ENCODE peak calls at places on chromosomes 16 and 17, in ten cellular contexts. Z, W, F, R, C, N, O, L, P and D are unnamed samples.

GRCh38 chr17:43905985-43906852 is 1.1 kb downstream of the MPP2 start:
- DNase-seq in Z (no peak), W (peak), F (peak), R (peak), C (peak), N (no peak), O (no peak), L (peak), P (peak), D (no peak)

GRCh38 chr17:59284317-59284716 is 47.1 kb upstream of the YPEL2 start:
- DNase-seq in Z (no peak), W (no peak), F (no peak), R (no peak), C (no peak), N (no peak), O (no peak), L (no peak), P (no peak), D (no peak)

GRCh38 chr16:4082474-4083044 is 33.7 kb downstream of the ADCY9 start:
- DNase-seq in Z (no peak), W (no peak), F (no peak), R (no peak), C (peak), N (no peak), O (no peak), L (no peak), P (no peak), D (no peak)

GRCh38 chr16:3980311-3981111 is 100.0 kb upstream of the CREBBP start:
- DNase-seq in Z (peak), W (no peak), F (no peak), R (peak), C (no peak), N (peak), O (no peak), L (no peak), P (no peak), D (no peak)

GRCh38 chr17:48427598-48427997 is 2.4 kb downstream of the SKAP1 start:
- DNase-seq in Z (peak), W (no peak), F (no peak), R (no peak), C (peak), N (no peak), O (no peak), L (no peak), P (no peak), D (peak)

GRCh38 chr17:2837147-2837561 is 40.9 kb downstream of the RAP1GAP2 start:
- DNase-seq in Z (no peak), W (no peak), F (peak), R (no peak), C (peak), N (no peak), O (no peak), L (no peak), P (no peak), D (peak)

GRCh38 chr17:48023408-48024148 is 14.0 kb downstream of the COPZ2 start:
- DNase-seq in Z (peak), W (peak), F (peak), R (peak), C (peak), N (peak), O (no peak), L (peak), P (peak), D (peak)

GRCh38 chr17:34252138-34252889 is 2.8 kb upstream of the CCL2 start:
- DNase-seq in Z (peak), W (peak), F (peak), R (peak), C (no peak), N (peak), O (no peak), L (peak), P (peak), D (no peak)

GRCh38 chr17:30271102-30271501 is 20.6 kb downstream of the BLMH start:
- DNase-seq in Z (peak), W (no peak), F (no peak), R (no peak), C (no peak), N (no peak), O (no peak), L (no peak), P (no peak), D (no peak)

GRCh38 chr17:74888440-74888839 is 5.0 kb downstream of the FADS6 start:
- DNase-seq in Z (no peak), W (no peak), F (no peak), R (no peak), C (no peak), N (no peak), O (no peak), L (no peak), P (no peak), D (no peak)

GRCh38 chr16:55732496-55732895 is 76.7 kb downstream of the SLC6A2 start:
- DNase-seq in Z (no peak), W (no peak), F (no peak), R (no peak), C (no peak), N (no peak), O (no peak), L (no peak), P (no peak), D (no peak)

GRCh38 chr16:69204106-69204655 is 17.2 kb downstream of the SNTB2 start:
- DNase-seq in Z (no peak), W (no peak), F (no peak), R (no peak), C (no peak), N (no peak), O (no peak), L (no peak), P (no peak), D (no peak)

GRCh38 chr16:4412854-4413253 is 3.5 kb downstream of the CORO7 start:
- DNase-seq in Z (no peak), W (no peak), F (no peak), R (no peak), C (no peak), N (no peak), O (no peak), L (no peak), P (no peak), D (no peak)

GRCh38 chr17:7356072-7356549 is 1.2 kb downstream of the TMEM95 start:
- DNase-seq in Z (peak), W (peak), F (peak), R (no peak), C (peak), N (peak), O (peak), L (peak), P (peak), D (peak)

GRCh38 chr16:3503513-3503912 is 2.7 kb downstream of the CLUAP1 start:
- DNase-seq in Z (no peak), W (no peak), F (no peak), R (no peak), C (peak), N (no peak), O (no peak), L (no peak), P (no peak), D (peak)

GRCh38 chr17:82358467-82359350 is at the start of gene TEX19:
- DNase-seq in Z (peak), W (no peak), F (peak), R (no peak), C (peak), N (no peak), O (no peak), L (no peak), P (peak), D (no peak)

GRCh38 chr16:11104168-11105037 is 151.6 kb downstream of the SOCS1 start:
- DNase-seq in Z (no peak), W (peak), F (no peak), R (no peak), C (no peak), N (no peak), O (no peak), L (no peak), P (no peak), D (no peak)

GRCh38 chr17:57988301-57989010 is 402 bp upstream of the VEZF1 start:
- DNase-seq in Z (peak), W (peak), F (peak), R (no peak), C (peak), N (peak), O (no peak), L (peak), P (peak), D (peak)

GRCh38 chr17:45248132-45248936 is 13.6 kb downstream of the SPATA32 start:
- DNase-seq in Z (no peak), W (no peak), F (peak), R (no peak), C (peak), N (no peak), O (no peak), L (no peak), P (peak), D (peak)

GRCh38 chr16:52383640-52384292 is 163.2 kb downstream of the TOX3 start:
- DNase-seq in Z (no peak), W (no peak), F (no peak), R (no peak), C (no peak), N (peak), O (no peak), L (no peak), P (no peak), D (no peak)

GRCh38 chr17:73586921-73587680 is 57.1 kb downstream of the SDK2 start:
- DNase-seq in Z (peak), W (no peak), F (peak), R (no peak), C (no peak), N (peak), O (no peak), L (peak), P (peak), D (no peak)

GRCh38 chr17:40503154-40503553 is 1.7 kb upstream of the TNS4 start:
- DNase-seq in Z (no peak), W (no peak), F (no peak), R (no peak), C (no peak), N (no peak), O (no peak), L (no peak), P (no peak), D (no peak)

GRCh38 chr17:1047177-1047885 is 50.4 kb downstream of the TIMM22 start:
- DNase-seq in Z (no peak), W (peak), F (peak), R (no peak), C (no peak), N (no peak), O (no peak), L (peak), P (no peak), D (no peak)

GRCh38 chr17:46733837-46734516 is 84.5 kb downstream of the WNT3 start:
- DNase-seq in Z (peak), W (no peak), F (no peak), R (no peak), C (no peak), N (peak), O (no peak), L (no peak), P (no peak), D (no peak)

GRCh38 chr17:39769974-39770587 is 32.3 kb downstream of the GRB7 start:
- DNase-seq in Z (peak), W (no peak), F (peak), R (no peak), C (peak), N (peak), O (peak), L (no peak), P (no peak), D (peak)

GRCh38 chr16:30094541-30095165 is 1.4 kb downstream of the YPEL3 start:
- DNase-seq in Z (no peak), W (no peak), F (no peak), R (no peak), C (no peak), N (no peak), O (no peak), L (no peak), P (no peak), D (no peak)

GRCh38 chr16:17474572-17474971 is 3.8 kb upstream of the XYLT1 start:
- DNase-seq in Z (no peak), W (no peak), F (no peak), R (no peak), C (peak), N (no peak), O (no peak), L (no peak), P (no peak), D (peak)

GRCh38 chr16:89697616-89698331 is 3.7 kb downstream of the SPATA2L start:
- DNase-seq in Z (no peak), W (no peak), F (peak), R (no peak), C (no peak), N (no peak), O (no peak), L (no peak), P (no peak), D (no peak)

GRCh38 chr17:78151514-78152008 is 5.4 kb downstream of the C17orf99 start:
- DNase-seq in Z (no peak), W (no peak), F (peak), R (no peak), C (no peak), N (peak), O (no peak), L (no peak), P (peak), D (no peak)

GRCh38 chr17:8503807-8504206 is 68.1 kb downstream of the NDEL1 start:
- DNase-seq in Z (no peak), W (no peak), F (no peak), R (no peak), C (no peak), N (no peak), O (no peak), L (no peak), P (no peak), D (no peak)

GRCh38 chr17:72516772-72517399 is 396.1 kb downstream of the SOX9 start:
- DNase-seq in Z (no peak), W (no peak), F (no peak), R (no peak), C (no peak), N (peak), O (no peak), L (no peak), P (peak), D (no peak)

GRCh38 chr17:4189280-4189679 is 46.3 kb downstream of the CYB5D2 start:
- DNase-seq in Z (no peak), W (no peak), F (no peak), R (no peak), C (no peak), N (no peak), O (no peak), L (no peak), P (no peak), D (no peak)

GRCh38 chr17:61393904-61394629 is 5.6 kb upstream of the TBX2 start:
- DNase-seq in Z (no peak), W (peak), F (peak), R (no peak), C (no peak), N (no peak), O (no peak), L (no peak), P (no peak), D (no peak)